ENCODE peak calls at places on chromosomes 11 and 22, in four cellular contexts. J is A549, Q is GM12878, R is HepG2. O is an unnamed sample.

GRCh38 chr11:122033193-122033592 is 82.8 kb downstream of the BLID start:
- DNase-seq in Q (no peak), J (no peak), R (no peak), O (no peak)

GRCh38 chr22:38937036-38937435 is 20.4 kb upstream of the APOBEC3A start:
- DNase-seq in Q (no peak), R (no peak), J (no peak), O (no peak)

GRCh38 chr11:72328366-72329224 is 84.6 kb upstream of the PHOX2A start:
- DNase-seq in R (no peak), J (peak), Q (no peak), O (no peak)

GRCh38 chr11:63839508-63840355 is 822 bp downstream of the MARK2 start:
- DNase-seq in Q (no peak), J (no peak), R (no peak), O (no peak)

GRCh38 chr22:48960576-48960975 is 867.1 kb downstream of the BRD1 start:
- DNase-seq in J (no peak), Q (no peak), R (no peak), O (no peak)

GRCh38 chr11:35166369-35167360 is 27.7 kb downstream of the CD44 start:
- DNase-seq in Q (no peak), J (peak), R (no peak), O (no peak)

GRCh38 chr11:95863486-95864140 is 60.3 kb downstream of the MTMR2 start:
- DNase-seq in Q (no peak), R (no peak), J (no peak), O (no peak)

GRCh38 chr22:45318558-45319318 is 9.0 kb downstream of the FAM118A start:
- DNase-seq in R (no peak), J (no peak), Q (peak), O (no peak)

GRCh38 chr11:22659783-22660182 is 6.6 kb upstream of the GAS2 start:
- DNase-seq in J (no peak), Q (no peak), R (no peak), O (no peak)

GRCh38 chr11:75184757-75185156 is 33.9 kb downstream of the SLCO2B1 start:
- DNase-seq in R (no peak), J (no peak), Q (no peak), O (no peak)

GRCh38 chr22:32281092-32281491 is 25.9 kb upstream of the SLC5A4 start:
- DNase-seq in J (peak), Q (no peak), R (no peak), O (no peak)

GRCh38 chr11:34345991-34346480 is 11.8 kb downstream of the ABTB2 start:
- DNase-seq in R (no peak), J (no peak), Q (no peak), O (peak)

GRCh38 chr11:132872223-132872622 is 660.1 kb downstream of the OPCML start:
- DNase-seq in Q (no peak), J (no peak), R (no peak), O (no peak)

GRCh38 chr11:107856981-107857517 is 1.5 kb downstream of the SLC35F2 start:
- DNase-seq in Q (no peak), J (peak), R (no peak), O (no peak)

GRCh38 chr11:77668760-77669159 is 31.2 kb upstream of the CLNS1A start:
- DNase-seq in R (no peak), Q (no peak), J (no peak), O (no peak)

GRCh38 chr11:93783362-93783761 is 720 bp upstream of the MED17 start:
- DNase-seq in J (no peak), R (no peak), Q (no peak), O (no peak)

GRCh38 chr11:1078191-1078601 is 3.5 kb downstream of the MUC2 start:
- DNase-seq in R (no peak), Q (no peak), J (no peak), O (no peak)

GRCh38 chr22:49163258-49163959 is 664.3 kb downstream of the BRD1 start:
- DNase-seq in Q (no peak), J (no peak), R (no peak), O (no peak)

GRCh38 chr11:61125310-61125684 is 23.0 kb downstream of the CD5 start:
- DNase-seq in J (no peak), R (no peak), Q (no peak), O (peak)

GRCh38 chr11:20089796-20090653 is 70.2 kb downstream of the DBX1 start:
- DNase-seq in R (peak), J (no peak), Q (no peak), O (no peak)

GRCh38 chr11:127044535-127044934 is 44.0 kb upstream of the KIRREL3 start:
- DNase-seq in Q (no peak), R (no peak), J (peak), O (no peak)

GRCh38 chr11:10490032-10490397 is 35.0 kb downstream of the AMPD3 start:
- DNase-seq in R (no peak), Q (no peak), J (no peak), O (no peak)

GRCh38 chr22:20607157-20607907 is 99.9 kb downstream of the MED15 start:
- DNase-seq in R (no peak), Q (no peak), J (no peak), O (peak)

GRCh38 chr22:24985824-24986214 is 33.3 kb downstream of the KIAA1671 start:
- DNase-seq in R (peak), J (no peak), Q (no peak), O (no peak)

GRCh38 chr22:36331912-36332622 is 55.7 kb downstream of the MYH9 start:
- DNase-seq in J (no peak), Q (peak), R (no peak), O (peak)

GRCh38 chr22:39638958-39639357 is 68.4 kb downstream of the CACNA1I start:
- DNase-seq in J (no peak), Q (no peak), R (peak), O (no peak)

GRCh38 chr11:44351006-44351660 is 41.2 kb upstream of the ALX4 start:
- DNase-seq in J (no peak), Q (peak), R (no peak), O (no peak)

DNA sequence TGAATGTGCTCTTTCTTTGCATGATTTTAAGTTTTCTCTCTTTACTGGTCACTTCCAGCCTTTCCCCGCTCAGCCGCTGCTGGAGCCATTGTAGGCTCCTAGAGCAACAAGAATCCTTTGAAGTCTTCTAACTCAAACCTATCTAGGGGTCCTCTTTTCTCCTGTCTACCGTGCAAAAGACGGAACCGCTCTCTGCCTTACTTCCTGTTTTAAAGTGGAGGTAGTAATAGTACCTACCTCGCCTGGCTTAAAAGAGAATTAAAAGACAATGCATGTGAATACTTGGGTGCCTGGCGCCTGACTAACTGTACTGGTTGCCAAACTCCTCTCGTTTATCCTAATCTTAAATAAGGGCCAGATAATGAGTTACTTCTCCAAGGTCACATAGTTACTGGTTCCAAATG is 643 bp downstream of the SAMM50 start:
- DNase-seq in J (no peak), R (no peak), Q (no peak), O (no peak)
- TF ChIP-seq PBX3 in J (no peak), R (no peak), Q (no peak), O (no peak)

DNA sequence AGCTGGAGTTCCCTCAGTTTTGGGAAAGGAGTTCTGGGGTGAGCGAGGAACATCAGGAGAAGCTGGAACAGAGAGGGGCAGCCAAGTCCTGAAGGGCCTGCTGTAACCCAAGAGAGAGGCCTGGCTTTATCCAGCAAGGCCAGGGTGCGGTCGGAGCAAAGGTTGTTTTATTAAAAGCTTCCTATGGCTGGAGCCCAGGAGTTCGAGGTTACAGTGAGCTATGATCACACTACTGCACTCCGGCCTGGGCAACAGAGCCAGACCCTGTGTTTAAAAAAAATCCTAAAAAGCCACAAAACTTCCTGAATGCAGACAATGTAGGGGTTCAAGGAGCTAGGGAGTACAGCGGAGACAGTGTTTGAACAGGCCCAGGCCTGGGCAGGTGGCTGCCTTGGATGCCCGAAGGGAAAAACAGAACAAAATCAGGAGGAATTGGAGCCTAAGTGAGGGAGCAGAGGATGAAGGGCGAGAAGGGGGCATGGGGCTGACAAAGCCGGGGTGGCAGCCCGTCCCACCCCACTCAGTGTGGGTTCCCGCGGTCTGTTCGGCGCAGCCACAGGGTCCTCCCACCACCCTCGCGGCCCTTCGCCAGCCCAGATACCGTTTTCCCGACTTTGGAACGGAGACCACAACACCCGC is 22.1 kb upstream of the MALAT1 start:
- DNase-seq in Q (no peak), J (no peak), R (no peak), O (no peak)
- TF ChIP-seq REST in Q (no peak), J (no peak), R (no peak), O (no peak)

GRCh38 chr11:109371444-109372176 is 50.4 kb upstream of the C11orf87 start:
- DNase-seq in R (no peak), Q (no peak), J (no peak), O (peak)
- TF ChIP-seq PBX3 in R (no peak), Q (no peak), J (no peak), O (no peak)

DNA sequence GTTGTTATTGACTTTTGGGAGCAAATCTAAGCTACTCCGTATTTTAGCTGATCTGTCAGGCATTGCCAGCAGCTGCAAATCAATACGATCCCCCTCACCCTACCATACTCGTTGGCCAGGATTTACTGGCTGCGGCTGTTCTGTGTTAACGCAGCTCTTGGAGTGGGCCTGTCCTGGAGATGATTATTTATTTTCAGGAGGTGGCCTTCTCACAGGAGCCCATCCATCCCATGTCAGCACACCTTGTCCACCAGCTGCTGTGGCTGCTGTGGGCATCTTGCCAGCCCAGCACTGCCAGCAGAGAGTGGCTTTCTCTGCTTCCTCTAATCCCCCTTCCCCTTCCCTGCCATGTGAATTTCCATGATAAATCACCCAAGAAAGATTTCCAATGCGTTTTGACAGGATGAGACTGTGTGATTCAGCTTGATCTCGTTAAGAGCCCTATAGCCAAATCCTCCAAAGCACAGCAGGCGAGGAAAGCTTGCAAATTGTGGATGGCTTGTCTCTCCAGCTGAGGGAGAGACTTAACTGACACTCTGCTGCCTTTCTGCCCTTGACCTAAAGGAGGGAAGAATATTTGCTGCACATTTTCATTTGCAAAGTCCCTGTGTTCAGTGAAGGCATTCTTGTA is 309.1 kb upstream of the C11orf87 start:
- DNase-seq in J (no peak), Q (no peak), R (no peak), O (peak)
- TF ChIP-seq REST in J (no peak), Q (no peak), R (no peak), O (no peak)

GRCh38 chr11:27717801-27718229 is 17.6 kb upstream of the BDNF start:
- DNase-seq in J (peak), Q (no peak), R (no peak), O (no peak)
- TF ChIP-seq PBX3 in J (no peak), Q (no peak), R (no peak), O (no peak)

DNA sequence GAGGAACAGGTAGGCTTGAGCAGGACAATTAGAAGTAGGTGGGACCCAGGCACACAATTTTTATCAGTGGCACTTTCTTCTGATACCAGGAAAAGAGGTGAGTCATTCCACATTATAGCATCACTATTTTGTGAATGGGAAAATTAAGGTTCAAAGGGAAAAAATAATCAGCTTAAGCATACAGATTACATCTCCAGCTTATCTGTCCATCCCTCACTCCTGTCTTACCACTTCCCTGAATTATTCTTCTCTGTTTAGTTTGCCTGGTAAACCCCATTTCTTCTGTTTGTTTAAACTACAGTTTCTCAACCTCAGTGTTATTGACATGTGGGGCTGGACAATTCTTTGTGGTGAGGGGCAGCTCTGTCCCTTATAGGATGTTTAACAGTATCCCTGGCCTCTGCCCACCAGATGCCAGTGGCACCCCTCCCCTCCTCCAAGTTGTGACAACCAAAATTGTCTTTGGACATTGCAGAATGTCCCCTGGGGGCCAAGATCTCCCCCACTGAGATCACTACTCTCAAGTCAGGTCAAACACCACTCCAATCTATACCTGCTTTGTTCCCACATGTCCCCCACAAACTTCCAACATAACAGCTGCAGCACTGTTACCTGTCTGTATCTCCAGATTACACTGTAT is 8.5 kb upstream of the XBP1 start:
- DNase-seq in J (no peak), R (peak), Q (no peak), O (no peak)
- TF ChIP-seq REST in J (no peak), R (no peak), Q (no peak), O (no peak)

GRCh38 chr11:62553839-62554361 is 7.3 kb upstream of the AHNAK start:
- DNase-seq in Q (no peak), J (peak), R (no peak), O (no peak)

GRCh38 chr11:62555464-62556092 is 9.0 kb upstream of the AHNAK start:
- DNase-seq in J (no peak), Q (peak), R (no peak), O (peak)

GRCh38 chr11:62552465-62552782 is 5.8 kb upstream of the AHNAK start:
- DNase-seq in R (no peak), Q (no peak), J (no peak), O (no peak)

GRCh38 chr11:62554377-62554776 is 7.8 kb upstream of the AHNAK start:
- DNase-seq in Q (no peak), J (no peak), R (no peak), O (no peak)

GRCh38 chr11:62552931-62553838 is 6.6 kb upstream of the AHNAK start:
- DNase-seq in Q (no peak), R (no peak), J (peak), O (no peak)
- TF ChIP-seq PBX3 in Q (no peak), R (no peak), J (no peak), O (peak)

GRCh38 chr22:18031670-18032454 is 7.5 kb upstream of the MICAL3 start:
- DNase-seq in Q (no peak), J (peak), R (no peak), O (no peak)
- TF ChIP-seq REST in Q (no peak), J (no peak), R (no peak), O (peak)

DNA sequence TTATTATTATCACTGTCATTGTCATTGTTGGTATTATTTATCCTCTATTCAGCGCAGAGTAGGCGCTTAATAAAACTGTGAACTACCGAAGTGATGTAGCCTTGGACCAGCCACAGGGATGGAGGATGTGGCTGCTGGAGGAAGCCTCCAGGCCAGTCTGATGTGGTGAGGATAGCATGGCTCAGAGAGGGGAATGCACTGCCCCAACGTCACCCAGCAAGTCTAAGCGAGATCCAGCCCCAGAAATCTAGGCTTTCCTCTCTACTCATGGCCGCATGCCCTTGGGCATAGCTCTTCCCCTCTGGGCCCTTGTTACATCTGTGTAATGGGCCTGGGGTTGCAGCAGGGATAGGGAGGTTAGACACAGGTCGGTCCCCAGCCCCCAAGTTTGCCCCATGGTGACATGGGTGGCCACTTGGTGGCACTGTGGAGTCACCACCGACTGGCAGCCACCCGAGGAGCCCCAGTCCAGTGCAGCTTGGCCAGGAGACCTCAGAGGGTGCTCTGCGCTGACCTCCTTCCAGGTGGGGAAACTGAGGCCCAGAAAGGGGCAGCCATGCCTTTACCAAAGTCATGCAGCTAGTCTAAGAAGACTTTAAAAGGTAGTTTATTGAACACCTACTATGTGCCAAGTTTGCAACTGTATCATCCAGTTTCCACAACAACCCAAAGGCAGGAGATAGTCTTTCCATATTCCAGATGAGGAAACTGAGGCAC is 395.7 kb downstream of the MN1 start:
- DNase-seq in Q (no peak), J (peak), R (peak), O (peak)
- TF ChIP-seq PBX3 in Q (no peak), J (no peak), R (no peak), O (no peak)

GRCh38 chr22:30806391-30806861 is 111.8 kb downstream of the OSBP2 start:
- DNase-seq in J (peak), Q (no peak), R (peak), O (no peak)
- TF ChIP-seq REST in J (peak), Q (peak), R (peak), O (peak)

O was measured in SK-N-SH.